ENCODE peak calls at places on chromosomes 13 and 19, in nine cellular contexts. One of them, this sample, is unnamed.

GRCh38 chr13:90070362-90070761 is 1277.1 kb upstream of the MIR17HG start:
- DNase-seq in CD8-positive, alpha-beta memory T cell: no peak
- DNase-seq in neural progenitor cell: no peak
- DNase-seq in CD8-positive, alpha-beta T cell: no peak
- DNase-seq in pancreas: no peak
- DNase-seq in heart left ventricle: no peak
- DNase-seq in CD4-positive, CD25-positive, alpha-beta regulatory T cell: no peak
- DNase-seq in CD4-positive, alpha-beta T cell: no peak
- DNase-seq in colonic mucosa: no peak
- DNase-seq in this sample: no peak

GRCh38 chr19:1245468-1245867 is 2.9 kb upstream of the MIDN start:
- DNase-seq in CD8-positive, alpha-beta memory T cell: no peak
- DNase-seq in heart left ventricle: no peak
- DNase-seq in CD8-positive, alpha-beta T cell: no peak
- DNase-seq in CD4-positive, alpha-beta T cell: no peak
- DNase-seq in neural progenitor cell: no peak
- DNase-seq in colonic mucosa: peak; percentile 38
- DNase-seq in pancreas: peak; percentile 54
- DNase-seq in CD4-positive, CD25-positive, alpha-beta regulatory T cell: no peak
- DNase-seq in this sample: no peak

GRCh38 chr19:10838377-10838776 is 2.4 kb upstream of the TMED1 start:
- DNase-seq in heart left ventricle: no peak
- DNase-seq in CD4-positive, CD25-positive, alpha-beta regulatory T cell: no peak
- DNase-seq in colonic mucosa: no peak
- DNase-seq in CD8-positive, alpha-beta memory T cell: no peak
- DNase-seq in CD8-positive, alpha-beta T cell: no peak
- DNase-seq in neural progenitor cell: no peak
- DNase-seq in CD4-positive, alpha-beta T cell: no peak
- DNase-seq in pancreas: no peak
- DNase-seq in this sample: no peak

GRCh38 chr19:16095071-16095571 is 16.6 kb upstream of the RAB8A start:
- DNase-seq in CD4-positive, alpha-beta T cell: no peak
- DNase-seq in heart left ventricle: peak; percentile 57
- DNase-seq in CD4-positive, CD25-positive, alpha-beta regulatory T cell: no peak
- DNase-seq in neural progenitor cell: no peak
- DNase-seq in CD8-positive, alpha-beta memory T cell: no peak
- DNase-seq in pancreas: no peak
- DNase-seq in CD8-positive, alpha-beta T cell: no peak
- DNase-seq in colonic mucosa: no peak
- DNase-seq in this sample: no peak

GRCh38 chr13:113729329-113730019 is 29.6 kb upstream of the TMEM255B start:
- DNase-seq in CD8-positive, alpha-beta T cell: no peak
- DNase-seq in heart left ventricle: peak; percentile 68
- DNase-seq in CD4-positive, CD25-positive, alpha-beta regulatory T cell: no peak
- DNase-seq in CD4-positive, alpha-beta T cell: no peak
- DNase-seq in pancreas: no peak
- DNase-seq in CD8-positive, alpha-beta memory T cell: no peak
- DNase-seq in colonic mucosa: no peak
- DNase-seq in neural progenitor cell: no peak
- DNase-seq in this sample: no peak

GRCh38 chr13:78940444-78940843 is 281.5 kb upstream of the OBI1 start:
- DNase-seq in colonic mucosa: no peak
- DNase-seq in pancreas: no peak
- DNase-seq in CD8-positive, alpha-beta memory T cell: no peak
- DNase-seq in neural progenitor cell: no peak
- DNase-seq in CD4-positive, alpha-beta T cell: no peak
- DNase-seq in heart left ventricle: no peak
- DNase-seq in CD8-positive, alpha-beta T cell: no peak
- DNase-seq in CD4-positive, CD25-positive, alpha-beta regulatory T cell: no peak
- DNase-seq in this sample: no peak

GRCh38 chr13:18959229-18959628 is 222.4 kb downstream of the TUBA3C start:
- DNase-seq in pancreas: no peak
- DNase-seq in CD8-positive, alpha-beta memory T cell: no peak
- DNase-seq in CD4-positive, alpha-beta T cell: no peak
- DNase-seq in CD4-positive, CD25-positive, alpha-beta regulatory T cell: no peak
- DNase-seq in colonic mucosa: no peak
- DNase-seq in heart left ventricle: no peak
- DNase-seq in CD8-positive, alpha-beta T cell: no peak
- DNase-seq in neural progenitor cell: no peak
- DNase-seq in this sample: no peak

GRCh38 chr13:112464720-112465119 is 88.6 kb downstream of the SPACA7 start:
- DNase-seq in CD4-positive, alpha-beta T cell: no peak
- DNase-seq in heart left ventricle: no peak
- DNase-seq in CD8-positive, alpha-beta memory T cell: no peak
- DNase-seq in pancreas: no peak
- DNase-seq in colonic mucosa: no peak
- DNase-seq in neural progenitor cell: no peak
- DNase-seq in CD8-positive, alpha-beta T cell: no peak
- DNase-seq in CD4-positive, CD25-positive, alpha-beta regulatory T cell: no peak
- DNase-seq in this sample: no peak

GRCh38 chr13:41053384-41053826 is 7.9 kb upstream of the WBP4 start:
- DNase-seq in CD8-positive, alpha-beta memory T cell: no peak
- DNase-seq in CD4-positive, alpha-beta T cell: no peak
- DNase-seq in colonic mucosa: peak; percentile 29
- DNase-seq in heart left ventricle: peak; percentile 46
- DNase-seq in pancreas: no peak
- DNase-seq in neural progenitor cell: no peak
- DNase-seq in CD8-positive, alpha-beta T cell: no peak
- DNase-seq in CD4-positive, CD25-positive, alpha-beta regulatory T cell: no peak
- DNase-seq in this sample: no peak

GRCh38 chr19:52962394-52963228 is at the start of gene ZNF816:
- DNase-seq in CD4-positive, CD25-positive, alpha-beta regulatory T cell: peak; percentile 96
- DNase-seq in pancreas: peak; percentile 98
- DNase-seq in heart left ventricle: peak; percentile 98
- DNase-seq in CD8-positive, alpha-beta T cell: peak; percentile 99
- DNase-seq in colonic mucosa: peak; percentile 100
- DNase-seq in CD8-positive, alpha-beta memory T cell: peak; percentile 97
- DNase-seq in neural progenitor cell: peak; percentile 99
- DNase-seq in CD4-positive, alpha-beta T cell: peak; percentile 99
- DNase-seq in this sample: peak; percentile 97

GRCh38 chr13:21413013-21413412 is 46.1 kb downstream of the ZDHHC20 start:
- DNase-seq in colonic mucosa: no peak
- DNase-seq in CD8-positive, alpha-beta T cell: no peak
- DNase-seq in pancreas: no peak
- DNase-seq in CD4-positive, alpha-beta T cell: no peak
- DNase-seq in CD8-positive, alpha-beta memory T cell: no peak
- DNase-seq in heart left ventricle: no peak
- DNase-seq in neural progenitor cell: no peak
- DNase-seq in CD4-positive, CD25-positive, alpha-beta regulatory T cell: no peak
- DNase-seq in this sample: no peak

GRCh38 chr13:67133476-67133875 is 96.7 kb downstream of the PCDH9 start:
- DNase-seq in CD8-positive, alpha-beta memory T cell: no peak
- DNase-seq in colonic mucosa: no peak
- DNase-seq in neural progenitor cell: no peak
- DNase-seq in CD4-positive, alpha-beta T cell: no peak
- DNase-seq in pancreas: no peak
- DNase-seq in CD8-positive, alpha-beta T cell: no peak
- DNase-seq in heart left ventricle: no peak
- DNase-seq in CD4-positive, CD25-positive, alpha-beta regulatory T cell: no peak
- DNase-seq in this sample: no peak

GRCh38 chr13:41308241-41308640 is 2.8 kb upstream of the NAA16 start:
- DNase-seq in neural progenitor cell: no peak
- DNase-seq in pancreas: no peak
- DNase-seq in CD4-positive, alpha-beta T cell: no peak
- DNase-seq in heart left ventricle: no peak
- DNase-seq in CD8-positive, alpha-beta T cell: no peak
- DNase-seq in CD8-positive, alpha-beta memory T cell: no peak
- DNase-seq in colonic mucosa: no peak
- DNase-seq in CD4-positive, CD25-positive, alpha-beta regulatory T cell: no peak
- DNase-seq in this sample: no peak

GRCh38 chr19:19740755-19741154 is 7.8 kb upstream of the ZNF14 start:
- DNase-seq in CD8-positive, alpha-beta T cell: no peak
- DNase-seq in heart left ventricle: no peak
- DNase-seq in pancreas: no peak
- DNase-seq in neural progenitor cell: no peak
- DNase-seq in CD4-positive, CD25-positive, alpha-beta regulatory T cell: no peak
- DNase-seq in colonic mucosa: no peak
- DNase-seq in CD8-positive, alpha-beta memory T cell: no peak
- DNase-seq in CD4-positive, alpha-beta T cell: no peak
- DNase-seq in this sample: no peak

GRCh38 chr19:47129579-47129978 is 1.1 kb upstream of the SAE1 start:
- DNase-seq in CD4-positive, CD25-positive, alpha-beta regulatory T cell: no peak
- DNase-seq in pancreas: no peak
- DNase-seq in heart left ventricle: no peak
- DNase-seq in neural progenitor cell: no peak
- DNase-seq in CD4-positive, alpha-beta T cell: no peak
- DNase-seq in CD8-positive, alpha-beta T cell: no peak
- DNase-seq in colonic mucosa: no peak
- DNase-seq in CD8-positive, alpha-beta memory T cell: no peak
- DNase-seq in this sample: no peak

DNA sequence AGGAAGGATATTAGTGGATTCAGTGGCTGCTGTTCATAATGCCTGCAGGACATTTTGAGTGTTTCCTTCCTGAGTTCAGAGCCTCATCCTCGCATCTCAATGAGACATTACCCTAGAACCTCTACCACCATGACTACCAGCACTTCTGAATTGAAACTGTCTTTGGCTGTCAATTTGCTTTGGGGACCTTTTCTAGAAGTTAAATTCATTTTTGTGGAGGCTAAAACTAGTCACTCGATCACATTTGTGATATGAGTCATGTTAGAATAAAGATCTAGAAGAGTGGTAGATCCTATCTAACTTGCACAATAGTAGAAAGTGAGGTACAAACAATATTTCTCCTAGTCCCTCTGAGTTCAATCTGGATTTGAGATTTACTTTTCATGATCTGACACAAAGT is 124.9 kb downstream of the KCNRG start:
- DNase-seq in neural progenitor cell: no peak
- DNase-seq in CD4-positive, CD25-positive, alpha-beta regulatory T cell: no peak
- DNase-seq in CD8-positive, alpha-beta T cell: no peak
- DNase-seq in colonic mucosa: no peak
- DNase-seq in pancreas: no peak
- DNase-seq in CD8-positive, alpha-beta memory T cell: no peak
- DNase-seq in heart left ventricle: no peak
- DNase-seq in CD4-positive, alpha-beta T cell: no peak
- DNase-seq in this sample: no peak
- H3K27ac ChIP-seq in neural progenitor cell: no peak overlapping the region
- H3K27ac ChIP-seq in CD4-positive, CD25-positive, alpha-beta regulatory T cell: no peak overlapping the region
- H3K27ac ChIP-seq in CD8-positive, alpha-beta T cell: no peak overlapping the region
- H3K27ac ChIP-seq in colonic mucosa: no peak overlapping the region
- H3K27ac ChIP-seq in pancreas: no peak overlapping the region
- H3K27ac ChIP-seq in CD8-positive, alpha-beta memory T cell: no peak overlapping the region
- H3K27ac ChIP-seq in heart left ventricle: no peak overlapping the region
- H3K27ac ChIP-seq in CD4-positive, alpha-beta T cell: no peak overlapping the region
- H3K27ac ChIP-seq in this sample: no peak overlapping the region

GRCh38 chr13:32840113-32840512 is 176.1 kb upstream of the KL start:
- DNase-seq in CD4-positive, CD25-positive, alpha-beta regulatory T cell: no peak
- DNase-seq in neural progenitor cell: no peak
- DNase-seq in CD4-positive, alpha-beta T cell: no peak
- DNase-seq in CD8-positive, alpha-beta T cell: no peak
- DNase-seq in colonic mucosa: no peak
- DNase-seq in heart left ventricle: no peak
- DNase-seq in pancreas: no peak
- DNase-seq in CD8-positive, alpha-beta memory T cell: no peak
- DNase-seq in this sample: no peak

GRCh38 chr13:32837973-32838940 is 178.0 kb upstream of the KL start:
- DNase-seq in heart left ventricle: no peak
- DNase-seq in neural progenitor cell: peak; percentile 19
- DNase-seq in CD8-positive, alpha-beta memory T cell: no peak
- DNase-seq in pancreas: no peak
- DNase-seq in CD4-positive, alpha-beta T cell: no peak
- DNase-seq in colonic mucosa: no peak
- DNase-seq in CD8-positive, alpha-beta T cell: no peak
- DNase-seq in CD4-positive, CD25-positive, alpha-beta regulatory T cell: no peak
- DNase-seq in this sample: no peak

GRCh38 chr13:32840840-32841713 is 175.1 kb upstream of the KL start:
- DNase-seq in CD8-positive, alpha-beta T cell: no peak
- DNase-seq in CD4-positive, alpha-beta T cell: no peak
- DNase-seq in pancreas: no peak
- DNase-seq in neural progenitor cell: no peak
- DNase-seq in heart left ventricle: peak; percentile 45
- DNase-seq in colonic mucosa: no peak
- DNase-seq in CD4-positive, CD25-positive, alpha-beta regulatory T cell: no peak
- DNase-seq in CD8-positive, alpha-beta memory T cell: no peak
- DNase-seq in this sample: no peak

GRCh38 chr13:32837307-32837972 is 178.8 kb upstream of the KL start:
- DNase-seq in CD8-positive, alpha-beta T cell: no peak
- DNase-seq in neural progenitor cell: no peak
- DNase-seq in pancreas: no peak
- DNase-seq in colonic mucosa: no peak
- DNase-seq in CD4-positive, alpha-beta T cell: no peak
- DNase-seq in CD8-positive, alpha-beta memory T cell: no peak
- DNase-seq in heart left ventricle: no peak
- DNase-seq in CD4-positive, CD25-positive, alpha-beta regulatory T cell: no peak
- DNase-seq in this sample: no peak

GRCh38 chr13:32838985-32839384 is 177.2 kb upstream of the KL start:
- DNase-seq in CD4-positive, alpha-beta T cell: no peak
- DNase-seq in CD8-positive, alpha-beta T cell: no peak
- DNase-seq in neural progenitor cell: no peak
- DNase-seq in colonic mucosa: no peak
- DNase-seq in heart left ventricle: no peak
- DNase-seq in pancreas: no peak
- DNase-seq in CD4-positive, CD25-positive, alpha-beta regulatory T cell: no peak
- DNase-seq in CD8-positive, alpha-beta memory T cell: no peak
- DNase-seq in this sample: peak; percentile 4
- H3K27ac ChIP-seq in CD4-positive, alpha-beta T cell: no peak overlapping the region
- H3K27ac ChIP-seq in CD8-positive, alpha-beta T cell: no peak overlapping the region
- H3K27ac ChIP-seq in neural progenitor cell: no peak overlapping the region
- H3K27ac ChIP-seq in colonic mucosa: no peak overlapping the region
- H3K27ac ChIP-seq in heart left ventricle: peak overlapping the region; percentile 42
- H3K27ac ChIP-seq in pancreas: peak overlapping the region; percentile 13
- H3K27ac ChIP-seq in CD4-positive, CD25-positive, alpha-beta regulatory T cell: no peak overlapping the region
- H3K27ac ChIP-seq in CD8-positive, alpha-beta memory T cell: no peak overlapping the region
- H3K27ac ChIP-seq in this sample: no peak overlapping the region

DNA sequence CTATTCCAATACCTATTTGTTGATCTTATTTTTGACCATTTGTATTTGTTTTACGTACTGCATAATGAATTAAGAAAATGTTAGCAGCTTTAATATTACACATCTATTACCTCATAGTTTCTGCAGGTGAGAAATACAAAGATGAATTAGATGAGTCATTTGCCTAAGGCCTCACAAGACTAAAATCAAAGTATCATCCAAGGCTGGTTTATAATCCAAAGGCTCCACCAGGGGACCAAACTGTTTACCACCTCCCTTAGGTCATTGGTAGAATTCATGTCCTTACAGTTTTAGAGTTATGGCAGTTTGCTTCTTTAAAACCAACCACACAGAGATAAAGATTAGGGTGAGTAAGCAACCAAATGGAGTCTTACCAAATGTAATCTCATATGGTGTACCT is 848.1 kb downstream of the SLITRK6 start:
- DNase-seq in heart left ventricle: no peak
- DNase-seq in pancreas: no peak
- DNase-seq in neural progenitor cell: no peak
- DNase-seq in CD4-positive, alpha-beta T cell: no peak
- DNase-seq in CD8-positive, alpha-beta memory T cell: no peak
- DNase-seq in colonic mucosa: no peak
- DNase-seq in CD4-positive, CD25-positive, alpha-beta regulatory T cell: no peak
- DNase-seq in CD8-positive, alpha-beta T cell: no peak
- DNase-seq in this sample: no peak
- H3K27ac ChIP-seq in heart left ventricle: no peak overlapping the region
- H3K27ac ChIP-seq in pancreas: no peak overlapping the region
- H3K27ac ChIP-seq in neural progenitor cell: no peak overlapping the region
- H3K27ac ChIP-seq in CD4-positive, alpha-beta T cell: no peak overlapping the region
- H3K27ac ChIP-seq in CD8-positive, alpha-beta memory T cell: no peak overlapping the region
- H3K27ac ChIP-seq in colonic mucosa: no peak overlapping the region
- H3K27ac ChIP-seq in CD4-positive, CD25-positive, alpha-beta regulatory T cell: no peak overlapping the region
- H3K27ac ChIP-seq in CD8-positive, alpha-beta T cell: no peak overlapping the region
- H3K27ac ChIP-seq in this sample: no peak overlapping the region

DNA sequence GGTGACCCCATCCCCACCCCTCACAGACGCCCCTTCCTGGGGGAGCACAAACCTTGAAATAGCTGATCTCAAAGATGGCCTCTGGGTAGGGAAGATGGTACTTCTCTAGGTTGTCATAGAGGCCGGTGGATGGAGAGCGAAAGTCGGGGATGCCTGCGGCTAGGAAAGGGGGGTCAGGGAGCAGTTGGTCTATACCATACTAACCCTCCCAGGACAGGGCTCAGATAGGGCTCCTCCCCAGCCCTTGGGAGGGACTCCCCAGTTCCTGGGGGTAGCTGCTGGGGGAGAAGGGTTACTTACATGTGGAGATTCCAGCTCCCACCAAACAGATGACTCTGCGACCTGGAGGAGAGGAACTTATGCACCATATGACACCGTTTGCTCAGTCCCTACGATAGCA is 9.6 kb downstream of the SIRT2 start:
- DNase-seq in pancreas: no peak
- DNase-seq in colonic mucosa: no peak
- DNase-seq in neural progenitor cell: no peak
- DNase-seq in CD4-positive, CD25-positive, alpha-beta regulatory T cell: no peak
- DNase-seq in heart left ventricle: no peak
- DNase-seq in CD4-positive, alpha-beta T cell: no peak
- DNase-seq in CD8-positive, alpha-beta T cell: no peak
- DNase-seq in CD8-positive, alpha-beta memory T cell: no peak
- DNase-seq in this sample: no peak
- H3K27ac ChIP-seq in pancreas: no peak overlapping the region
- H3K27ac ChIP-seq in colonic mucosa: no peak overlapping the region
- H3K27ac ChIP-seq in neural progenitor cell: no peak overlapping the region
- H3K27ac ChIP-seq in CD4-positive, CD25-positive, alpha-beta regulatory T cell: no peak overlapping the region
- H3K27ac ChIP-seq in heart left ventricle: no peak overlapping the region
- H3K27ac ChIP-seq in CD4-positive, alpha-beta T cell: no peak overlapping the region
- H3K27ac ChIP-seq in CD8-positive, alpha-beta T cell: no peak overlapping the region
- H3K27ac ChIP-seq in CD8-positive, alpha-beta memory T cell: no peak overlapping the region
- H3K27ac ChIP-seq in this sample: no peak overlapping the region